ENCODE peak calls at places on chromosomes 1 and 21, in five cellular contexts. One of them, this sample, is unnamed.
A peak's percentile ranks its signal among the peaks of the same experiment; 100 is the strongest.

GRCh38 chr21:15064576-15065380 is at the start of gene NRIP1:
- DNase-seq in H1: peak; percentile 82
- DNase-seq in HepG2: peak; percentile 78
- DNase-seq in K562: peak; percentile 77
- DNase-seq in A549: peak; percentile 85
- DNase-seq in this sample: no peak

GRCh38 chr1:204241050-204241449 is 27.3 kb upstream of the GOLT1A start:
- DNase-seq in K562: peak; percentile 34
- DNase-seq in HepG2: no peak
- DNase-seq in H1: no peak
- DNase-seq in A549: peak; percentile 14
- DNase-seq in this sample: no peak

GRCh38 chr1:9792156-9793042 is 31.4 kb downstream of the CLSTN1 start:
- DNase-seq in K562: peak; percentile 10
- DNase-seq in H1: peak; percentile 72
- DNase-seq in A549: no peak
- DNase-seq in HepG2: no peak
- DNase-seq in this sample: no peak

GRCh38 chr1:14946567-14947285 is 206.8 kb upstream of the TMEM51 start:
- DNase-seq in H1: no peak
- DNase-seq in HepG2: no peak
- DNase-seq in K562: no peak
- DNase-seq in A549: no peak
- DNase-seq in this sample: no peak

GRCh38 chr1:24159366-24159765 is 16.4 kb upstream of the IL22RA1 start:
- DNase-seq in K562: no peak
- DNase-seq in H1: no peak
- DNase-seq in HepG2: no peak
- DNase-seq in A549: no peak
- DNase-seq in this sample: no peak

GRCh38 chr21:16305686-16306085 is 575.9 kb downstream of the USP25 start:
- DNase-seq in A549: no peak
- DNase-seq in HepG2: no peak
- DNase-seq in K562: no peak
- DNase-seq in H1: no peak
- DNase-seq in this sample: no peak

GRCh38 chr21:33230518-33231324 is 983 bp downstream of the IFNAR2 start:
- DNase-seq in H1: no peak
- DNase-seq in A549: peak; percentile 56
- DNase-seq in K562: peak; percentile 69
- DNase-seq in HepG2: peak; percentile 37
- DNase-seq in this sample: no peak

GRCh38 chr1:4140241-4140640 is 240.2 kb upstream of the C1orf174 start:
- DNase-seq in H1: no peak
- DNase-seq in A549: no peak
- DNase-seq in K562: no peak
- DNase-seq in HepG2: no peak
- DNase-seq in this sample: no peak

GRCh38 chr21:44946254-44947041 is 6.6 kb downstream of the SLX9 start:
- DNase-seq in A549: no peak
- DNase-seq in HepG2: no peak
- DNase-seq in H1: no peak
- DNase-seq in K562: no peak
- DNase-seq in this sample: no peak

GRCh38 chr1:235336903-235337302 is 8.5 kb downstream of the GGPS1 start:
- DNase-seq in K562: no peak
- DNase-seq in H1: no peak
- DNase-seq in A549: no peak
- DNase-seq in HepG2: no peak
- DNase-seq in this sample: no peak
- TF ChIP-seq HDAC2 in K562: no peak
- TF ChIP-seq HDAC2 in H1: no peak
- TF ChIP-seq HDAC2 in A549: no peak
- TF ChIP-seq HDAC2 in HepG2: no peak
- TF ChIP-seq HDAC2 in this sample: no peak

DNA sequence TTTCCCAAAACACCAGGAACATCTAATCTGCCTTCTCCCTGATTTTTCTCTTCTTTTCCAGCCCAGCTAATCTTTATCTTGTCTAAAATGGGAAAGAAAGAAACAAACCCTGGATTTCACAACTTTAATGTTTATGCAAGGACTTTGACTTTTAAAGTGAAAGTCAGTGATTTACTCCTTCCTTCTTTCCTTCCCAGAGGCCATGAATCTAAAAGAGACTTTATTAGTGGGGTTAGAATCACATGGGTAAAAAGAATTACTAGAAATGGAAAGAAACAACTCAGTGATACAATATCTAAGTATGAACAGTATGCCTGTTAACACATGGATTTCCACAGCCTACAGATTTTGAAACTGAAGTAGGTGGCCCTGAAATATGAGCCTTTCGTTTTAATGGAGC is 59.8 kb upstream of the KCNK2 start:
- DNase-seq in H1: no peak
- DNase-seq in K562: no peak
- DNase-seq in A549: no peak
- DNase-seq in HepG2: no peak
- DNase-seq in this sample: no peak
- TF ChIP-seq HDAC2 in H1: no peak
- TF ChIP-seq HDAC2 in K562: no peak
- TF ChIP-seq HDAC2 in A549: no peak
- TF ChIP-seq HDAC2 in HepG2: no peak
- TF ChIP-seq HDAC2 in this sample: no peak

DNA sequence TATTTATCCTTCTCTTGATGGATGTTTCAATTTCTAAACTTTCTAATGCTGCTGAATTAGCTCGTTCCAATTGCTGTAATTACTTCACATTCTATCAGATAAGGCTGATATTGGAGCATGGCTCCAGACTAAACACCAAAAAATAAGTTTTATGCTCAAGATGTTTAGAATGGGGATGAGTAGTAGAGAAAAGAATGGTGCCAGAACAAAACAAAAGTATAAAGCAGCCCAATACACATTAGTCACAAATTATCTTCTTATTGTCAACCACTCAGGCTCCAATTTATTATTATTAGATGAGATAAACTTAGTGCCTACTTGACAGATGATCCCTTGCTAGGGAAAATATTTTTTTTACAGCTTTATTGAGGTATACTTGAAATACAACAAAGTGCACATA is 21.8 kb downstream of the ATPAF1 start:
- DNase-seq in H1: no peak
- DNase-seq in HepG2: no peak
- DNase-seq in A549: no peak
- DNase-seq in K562: no peak
- DNase-seq in this sample: no peak
- TF ChIP-seq HDAC2 in H1: no peak
- TF ChIP-seq HDAC2 in HepG2: no peak
- TF ChIP-seq HDAC2 in A549: no peak
- TF ChIP-seq HDAC2 in K562: no peak
- TF ChIP-seq HDAC2 in this sample: no peak

DNA sequence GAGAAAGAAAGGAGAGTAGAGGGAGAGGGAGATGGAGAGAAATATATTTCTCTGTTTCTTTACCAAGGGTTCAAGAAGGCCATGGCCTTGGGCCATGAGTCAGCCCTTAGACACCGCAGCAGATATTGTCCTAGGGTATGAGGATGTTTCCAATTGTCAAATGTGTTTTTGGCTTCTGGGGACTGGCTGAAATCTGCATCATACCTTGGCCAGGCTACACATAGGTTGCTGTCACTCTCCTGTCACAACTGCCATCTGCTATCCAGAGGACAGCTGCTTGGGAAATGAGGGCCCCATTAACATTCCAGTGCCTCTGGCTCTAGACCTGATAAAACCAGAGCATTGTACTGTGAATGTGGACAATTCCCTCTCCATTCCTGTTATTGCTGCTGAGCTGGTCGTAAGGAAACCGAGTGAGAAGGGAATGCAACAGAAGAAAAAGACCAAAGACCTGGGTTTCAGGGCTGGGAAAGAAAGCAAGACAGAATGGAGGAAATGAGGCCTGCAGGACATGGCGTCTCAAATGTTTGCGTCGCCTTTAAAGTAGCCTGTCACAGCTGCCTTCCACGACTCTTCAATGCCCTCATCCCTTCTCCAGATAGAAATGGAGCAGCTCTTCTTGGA is 8.8 kb upstream of the PIGC start:
- DNase-seq in K562: no peak
- DNase-seq in A549: no peak
- DNase-seq in H1: no peak
- DNase-seq in HepG2: peak; percentile 57
- DNase-seq in this sample: no peak
- TF ChIP-seq HDAC2 in K562: no peak
- TF ChIP-seq HDAC2 in A549: no peak
- TF ChIP-seq HDAC2 in H1: no peak
- TF ChIP-seq HDAC2 in HepG2: no peak
- TF ChIP-seq HDAC2 in this sample: no peak

GRCh38 chr1:179231923-179232322 is 2.4 kb upstream of the ABL2 start:
- DNase-seq in H1: no peak
- DNase-seq in HepG2: no peak
- DNase-seq in K562: no peak
- DNase-seq in A549: peak; percentile 62
- DNase-seq in this sample: no peak

GRCh38 chr1:179230721-179231120 is 1.2 kb upstream of the ABL2 start:
- DNase-seq in HepG2: no peak
- DNase-seq in A549: peak; percentile 33
- DNase-seq in H1: no peak
- DNase-seq in K562: peak; percentile 31
- DNase-seq in this sample: no peak

GRCh38 chr1:179228783-179229213 is 679 bp downstream of the ABL2 start:
- DNase-seq in HepG2: peak; percentile 25
- DNase-seq in K562: peak; percentile 75
- DNase-seq in H1: peak; percentile 67
- DNase-seq in A549: peak; percentile 22
- DNase-seq in this sample: no peak

GRCh38 chr1:179229214-179230140 is at the start of gene ABL2:
- DNase-seq in K562: peak; percentile 92
- DNase-seq in HepG2: peak; percentile 18
- DNase-seq in H1: peak; percentile 79
- DNase-seq in A549: peak; percentile 29
- DNase-seq in this sample: no peak

DNA sequence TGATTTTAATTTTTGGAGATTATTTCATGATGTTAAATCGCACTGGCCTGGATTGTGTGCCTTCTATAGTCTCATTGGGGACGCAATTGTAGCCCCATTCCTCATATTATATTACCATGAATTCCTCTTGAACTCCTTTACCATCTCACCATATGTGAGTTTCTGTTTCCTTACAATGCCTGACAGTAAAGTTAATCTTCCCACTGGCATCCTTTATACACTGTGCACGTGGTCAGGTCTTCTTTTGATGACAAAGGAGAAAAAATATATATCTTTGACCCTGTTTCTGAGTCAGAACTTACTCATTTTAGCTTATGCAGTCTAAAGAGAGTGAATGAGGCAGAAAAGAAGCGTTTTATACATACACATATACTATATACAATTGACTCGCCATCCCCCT is 774 bp upstream of the ABL2 start:
- DNase-seq in H1: no peak
- DNase-seq in A549: peak; percentile 17
- DNase-seq in HepG2: no peak
- DNase-seq in K562: peak; percentile 24
- DNase-seq in this sample: no peak
- TF ChIP-seq HDAC2 in H1: no peak
- TF ChIP-seq HDAC2 in A549: no peak
- TF ChIP-seq HDAC2 in HepG2: no peak
- TF ChIP-seq HDAC2 in K562: no peak
- TF ChIP-seq HDAC2 in this sample: no peak

GRCh38 chr1:1354271-1355247 is 3.8 kb downstream of the MXRA8 start:
- DNase-seq in H1: peak; percentile 69
- DNase-seq in K562: no peak
- DNase-seq in HepG2: no peak
- DNase-seq in A549: no peak
- DNase-seq in this sample: no peak

GRCh38 chr1:1353389-1354151 is 4.4 kb upstream of the DVL1 start:
- DNase-seq in HepG2: no peak
- DNase-seq in K562: no peak
- DNase-seq in H1: peak; percentile 78
- DNase-seq in A549: no peak
- DNase-seq in this sample: no peak

GRCh38 chr1:1349256-1350012 is at the start of gene DVL1:
- DNase-seq in K562: peak; percentile 89
- DNase-seq in HepG2: no peak
- DNase-seq in H1: peak; percentile 85
- DNase-seq in A549: peak; percentile 47
- DNase-seq in this sample: no peak

GRCh38 chr1:1352784-1353388 is 3.7 kb upstream of the DVL1 start:
- DNase-seq in A549: no peak
- DNase-seq in HepG2: no peak
- DNase-seq in K562: no peak
- DNase-seq in H1: no peak
- DNase-seq in this sample: no peak

DNA sequence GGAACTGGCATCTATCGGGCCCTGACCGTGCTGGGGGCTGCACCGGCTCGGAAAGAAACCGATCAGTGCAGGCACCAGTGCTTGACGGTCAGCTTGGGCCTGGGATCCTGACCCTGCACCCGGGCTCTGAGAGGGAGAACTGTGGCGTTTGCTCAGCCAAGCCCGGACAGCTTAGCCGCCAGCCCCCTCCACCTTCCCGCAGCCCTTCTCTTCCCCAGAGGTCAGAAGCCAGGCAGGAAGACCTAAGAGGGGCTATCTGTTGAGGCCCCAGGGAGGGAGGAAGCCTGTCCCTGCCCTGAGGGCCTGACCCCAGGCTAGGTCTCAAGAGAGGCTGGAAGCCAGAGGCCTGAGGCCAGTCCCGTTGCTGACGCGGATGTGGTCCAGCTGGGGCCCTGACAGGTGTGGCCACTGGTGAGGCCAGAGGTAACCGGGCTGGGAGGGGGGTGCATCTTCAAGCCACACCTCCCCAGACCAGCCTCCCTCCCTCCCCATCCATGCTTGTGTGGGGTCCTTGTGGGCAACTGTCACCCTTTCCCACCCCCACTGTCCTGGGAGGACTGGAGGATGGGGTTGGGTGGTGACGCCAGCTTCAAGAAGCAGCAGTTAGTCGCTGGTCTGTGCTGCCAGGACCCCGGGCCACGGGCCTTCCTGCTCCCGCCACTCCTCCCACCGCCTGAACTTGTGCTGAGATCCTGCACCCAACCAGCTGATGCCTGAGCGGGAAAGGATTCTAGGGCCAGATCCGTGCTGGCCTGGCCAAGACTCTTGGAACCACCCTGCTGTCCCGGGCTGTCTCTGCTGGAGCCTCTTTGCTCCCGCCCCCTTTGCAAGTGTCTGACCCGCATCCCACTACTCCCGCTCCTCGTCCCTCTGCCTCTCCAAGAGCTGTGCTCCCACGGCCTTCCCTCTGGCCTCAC is 2.6 kb upstream of the DVL1 start:
- DNase-seq in H1: no peak
- DNase-seq in HepG2: no peak
- DNase-seq in K562: no peak
- DNase-seq in A549: no peak
- DNase-seq in this sample: no peak
- TF ChIP-seq HDAC2 in H1: no peak
- TF ChIP-seq HDAC2 in HepG2: no peak
- TF ChIP-seq HDAC2 in K562: no peak
- TF ChIP-seq HDAC2 in A549: no peak
- TF ChIP-seq HDAC2 in this sample: no peak